ENCODE peak calls at places on chromosomes 2 and 18, in ten cellular contexts. One of them, this sample, is unnamed.

GRCh38 chr2:1823187-1824169 is 79.2 kb upstream of the PXDN start:
- DNase-seq in psoas muscle: no peak
- DNase-seq in mesendoderm: peak
- DNase-seq in GM23338: peak
- DNase-seq in kidney: no peak
- DNase-seq in astrocyte of the spinal cord: no peak
- DNase-seq in cardiac muscle cell: peak
- DNase-seq in NT2/D1: peak
- DNase-seq in dorsolateral prefrontal cortex: no peak
- DNase-seq in IMR-90: no peak
- DNase-seq in this sample: no peak

GRCh38 chr2:98781822-98782221 is 50.9 kb upstream of the MGAT4A start:
- DNase-seq in kidney: no peak
- DNase-seq in dorsolateral prefrontal cortex: no peak
- DNase-seq in IMR-90: no peak
- DNase-seq in NT2/D1: no peak
- DNase-seq in psoas muscle: no peak
- DNase-seq in astrocyte of the spinal cord: no peak
- DNase-seq in GM23338: no peak
- DNase-seq in cardiac muscle cell: no peak
- DNase-seq in mesendoderm: no peak
- DNase-seq in this sample: no peak

GRCh38 chr2:189860161-189860560 is 75.9 kb downstream of the PMS1 start:
- DNase-seq in astrocyte of the spinal cord: no peak
- DNase-seq in IMR-90: peak
- DNase-seq in mesendoderm: no peak
- DNase-seq in kidney: no peak
- DNase-seq in NT2/D1: no peak
- DNase-seq in dorsolateral prefrontal cortex: no peak
- DNase-seq in cardiac muscle cell: no peak
- DNase-seq in psoas muscle: no peak
- DNase-seq in GM23338: no peak
- DNase-seq in this sample: no peak

GRCh38 chr2:235669269-235669831 is 175.5 kb downstream of the AGAP1 start:
- DNase-seq in GM23338: peak
- DNase-seq in kidney: peak
- DNase-seq in IMR-90: peak
- DNase-seq in mesendoderm: peak
- DNase-seq in cardiac muscle cell: peak
- DNase-seq in NT2/D1: peak
- DNase-seq in dorsolateral prefrontal cortex: peak
- DNase-seq in astrocyte of the spinal cord: peak
- DNase-seq in psoas muscle: peak
- DNase-seq in this sample: peak

GRCh38 chr2:152355411-152355831 is 20.4 kb downstream of the FMNL2 start:
- DNase-seq in psoas muscle: no peak
- DNase-seq in NT2/D1: no peak
- DNase-seq in mesendoderm: no peak
- DNase-seq in GM23338: no peak
- DNase-seq in astrocyte of the spinal cord: no peak
- DNase-seq in kidney: no peak
- DNase-seq in IMR-90: no peak
- DNase-seq in dorsolateral prefrontal cortex: no peak
- DNase-seq in cardiac muscle cell: no peak
- DNase-seq in this sample: no peak

GRCh38 chr2:7880561-7880960 is 801.3 kb upstream of the ID2 start:
- DNase-seq in kidney: no peak
- DNase-seq in dorsolateral prefrontal cortex: no peak
- DNase-seq in mesendoderm: no peak
- DNase-seq in NT2/D1: no peak
- DNase-seq in GM23338: no peak
- DNase-seq in IMR-90: no peak
- DNase-seq in astrocyte of the spinal cord: no peak
- DNase-seq in cardiac muscle cell: no peak
- DNase-seq in psoas muscle: no peak
- DNase-seq in this sample: no peak

GRCh38 chr2:193348055-193348454 is 1153.3 kb upstream of the TMEFF2 start:
- DNase-seq in kidney: no peak
- DNase-seq in astrocyte of the spinal cord: no peak
- DNase-seq in psoas muscle: no peak
- DNase-seq in cardiac muscle cell: no peak
- DNase-seq in NT2/D1: no peak
- DNase-seq in dorsolateral prefrontal cortex: no peak
- DNase-seq in IMR-90: no peak
- DNase-seq in mesendoderm: no peak
- DNase-seq in GM23338: no peak
- DNase-seq in this sample: no peak

GRCh38 chr18:78980279-78980771 is 707 bp downstream of the SALL3 start:
- DNase-seq in GM23338: peak
- DNase-seq in IMR-90: no peak
- DNase-seq in kidney: no peak
- DNase-seq in dorsolateral prefrontal cortex: no peak
- DNase-seq in NT2/D1: no peak
- DNase-seq in psoas muscle: no peak
- DNase-seq in astrocyte of the spinal cord: no peak
- DNase-seq in mesendoderm: peak
- DNase-seq in cardiac muscle cell: no peak
- DNase-seq in this sample: no peak

DNA sequence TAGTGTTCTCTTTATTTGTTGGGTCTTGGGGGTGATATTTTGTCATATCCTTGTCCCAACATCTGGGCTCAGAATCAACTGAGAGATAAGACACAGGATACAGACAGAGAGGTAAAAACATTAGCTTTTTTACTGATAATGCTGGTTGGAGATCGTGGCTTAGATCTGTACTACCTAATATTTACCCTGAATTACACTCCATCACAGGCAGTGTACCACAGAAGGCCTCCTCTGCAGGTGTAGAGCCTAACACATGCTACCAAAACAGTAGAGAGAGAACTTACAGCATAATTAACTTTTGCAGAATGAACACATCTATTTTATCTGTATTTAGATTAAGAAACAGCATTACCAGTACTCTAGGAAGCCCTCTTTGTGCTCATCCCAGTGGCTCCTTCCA is 6.8 kb downstream of the AGPS start:
- DNase-seq in cardiac muscle cell: no peak
- DNase-seq in dorsolateral prefrontal cortex: no peak
- DNase-seq in IMR-90: no peak
- DNase-seq in NT2/D1: no peak
- DNase-seq in kidney: no peak
- DNase-seq in astrocyte of the spinal cord: no peak
- DNase-seq in mesendoderm: no peak
- DNase-seq in GM23338: no peak
- DNase-seq in psoas muscle: no peak
- DNase-seq in this sample: no peak
- H3K4me3 ChIP-seq in cardiac muscle cell: no peak
- H3K4me3 ChIP-seq in dorsolateral prefrontal cortex: no peak
- H3K4me3 ChIP-seq in IMR-90: no peak
- H3K4me3 ChIP-seq in NT2/D1: no peak
- H3K4me3 ChIP-seq in kidney: no peak
- H3K4me3 ChIP-seq in astrocyte of the spinal cord: no peak
- H3K4me3 ChIP-seq in mesendoderm: no peak
- H3K4me3 ChIP-seq in GM23338: no peak
- H3K4me3 ChIP-seq in psoas muscle: no peak
- H3K4me3 ChIP-seq in this sample: no peak

GRCh38 chr2:109216332-109216731 is 87.3 kb downstream of the SH3RF3 start:
- DNase-seq in mesendoderm: no peak
- DNase-seq in cardiac muscle cell: no peak
- DNase-seq in dorsolateral prefrontal cortex: no peak
- DNase-seq in GM23338: peak
- DNase-seq in kidney: no peak
- DNase-seq in NT2/D1: no peak
- DNase-seq in IMR-90: no peak
- DNase-seq in psoas muscle: no peak
- DNase-seq in astrocyte of the spinal cord: no peak
- DNase-seq in this sample: no peak

GRCh38 chr2:109212836-109213563 is 84.0 kb downstream of the SH3RF3 start:
- DNase-seq in psoas muscle: no peak
- DNase-seq in cardiac muscle cell: no peak
- DNase-seq in GM23338: no peak
- DNase-seq in IMR-90: no peak
- DNase-seq in astrocyte of the spinal cord: no peak
- DNase-seq in kidney: no peak
- DNase-seq in dorsolateral prefrontal cortex: no peak
- DNase-seq in mesendoderm: no peak
- DNase-seq in NT2/D1: no peak
- DNase-seq in this sample: no peak

GRCh38 chr2:109215866-109216265 is 86.9 kb downstream of the SH3RF3 start:
- DNase-seq in GM23338: no peak
- DNase-seq in psoas muscle: no peak
- DNase-seq in IMR-90: no peak
- DNase-seq in dorsolateral prefrontal cortex: no peak
- DNase-seq in mesendoderm: no peak
- DNase-seq in kidney: no peak
- DNase-seq in cardiac muscle cell: no peak
- DNase-seq in astrocyte of the spinal cord: no peak
- DNase-seq in NT2/D1: no peak
- DNase-seq in this sample: no peak

GRCh38 chr2:109213646-109214417 is 84.8 kb downstream of the SH3RF3 start:
- DNase-seq in IMR-90: peak
- DNase-seq in dorsolateral prefrontal cortex: no peak
- DNase-seq in psoas muscle: peak
- DNase-seq in kidney: no peak
- DNase-seq in astrocyte of the spinal cord: peak
- DNase-seq in mesendoderm: no peak
- DNase-seq in cardiac muscle cell: no peak
- DNase-seq in GM23338: no peak
- DNase-seq in NT2/D1: no peak
- DNase-seq in this sample: no peak

DNA sequence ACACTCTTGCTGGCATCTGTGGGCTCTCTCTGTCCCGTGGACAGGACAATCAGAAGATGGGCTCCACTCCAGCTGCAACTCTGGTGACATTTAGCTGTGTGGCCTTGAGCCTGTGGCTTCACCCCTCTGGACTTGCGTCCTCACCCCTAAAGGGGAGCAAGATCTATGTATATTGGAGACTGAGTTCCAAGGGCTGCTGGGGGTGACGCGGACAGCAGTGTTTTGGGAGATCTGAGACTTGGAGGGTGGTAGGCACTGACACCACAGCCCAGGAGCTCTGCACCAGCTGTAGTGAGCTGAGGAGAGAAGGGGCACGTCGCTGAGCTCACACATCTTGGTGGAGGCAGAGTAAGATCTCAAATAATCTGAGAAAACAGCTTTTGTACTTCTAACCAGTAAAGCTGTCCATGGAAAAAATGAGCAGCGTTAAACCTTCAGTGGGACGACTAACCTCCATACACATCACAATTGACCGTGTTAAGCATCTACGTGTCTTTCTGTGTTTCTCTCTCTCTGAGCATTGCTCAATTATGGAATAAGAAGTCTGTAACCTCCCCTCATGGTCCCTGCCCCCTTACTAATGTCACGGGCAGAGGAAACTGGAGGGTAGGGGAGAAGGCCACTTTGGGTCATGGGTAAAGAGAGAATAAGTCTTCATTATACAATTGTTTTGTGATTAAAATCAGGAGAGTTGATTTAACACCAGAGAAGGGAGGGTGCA is 85.8 kb downstream of the SH3RF3 start:
- DNase-seq in astrocyte of the spinal cord: no peak
- DNase-seq in GM23338: no peak
- DNase-seq in mesendoderm: no peak
- DNase-seq in kidney: no peak
- DNase-seq in cardiac muscle cell: no peak
- DNase-seq in IMR-90: no peak
- DNase-seq in dorsolateral prefrontal cortex: no peak
- DNase-seq in NT2/D1: no peak
- DNase-seq in psoas muscle: no peak
- DNase-seq in this sample: no peak
- H3K4me3 ChIP-seq in astrocyte of the spinal cord: no peak
- H3K4me3 ChIP-seq in GM23338: no peak
- H3K4me3 ChIP-seq in mesendoderm: no peak
- H3K4me3 ChIP-seq in kidney: no peak
- H3K4me3 ChIP-seq in cardiac muscle cell: no peak
- H3K4me3 ChIP-seq in IMR-90: no peak
- H3K4me3 ChIP-seq in dorsolateral prefrontal cortex: no peak
- H3K4me3 ChIP-seq in NT2/D1: no peak
- H3K4me3 ChIP-seq in psoas muscle: no peak
- H3K4me3 ChIP-seq in this sample: no peak

DNA sequence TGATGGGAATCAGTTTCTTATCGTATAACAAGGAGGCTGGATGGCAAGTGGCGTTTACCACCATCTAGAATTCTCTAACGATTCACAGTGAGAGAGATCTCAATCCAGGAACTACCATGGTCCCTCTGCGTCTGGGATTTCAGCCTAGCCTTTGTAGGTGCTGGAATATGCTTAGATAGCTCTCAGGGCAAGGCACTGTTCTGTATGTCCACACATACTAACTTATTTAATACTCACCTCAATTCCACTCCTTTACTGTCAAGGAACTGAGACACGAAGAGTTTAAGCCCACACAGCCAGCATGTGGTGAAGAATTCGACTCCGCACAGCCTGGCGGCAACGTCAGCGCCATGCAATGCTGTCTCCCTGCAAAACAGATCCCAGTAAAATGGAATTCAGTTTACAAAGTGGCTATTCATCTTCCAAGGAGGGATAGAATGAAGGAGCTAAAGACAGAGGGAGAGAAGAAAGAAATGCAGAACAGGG is 164.9 kb downstream of the MYCN start:
- DNase-seq in IMR-90: no peak
- DNase-seq in cardiac muscle cell: peak
- DNase-seq in dorsolateral prefrontal cortex: no peak
- DNase-seq in GM23338: no peak
- DNase-seq in kidney: no peak
- DNase-seq in psoas muscle: no peak
- DNase-seq in NT2/D1: no peak
- DNase-seq in mesendoderm: no peak
- DNase-seq in astrocyte of the spinal cord: no peak
- DNase-seq in this sample: no peak
- H3K4me3 ChIP-seq in IMR-90: no peak
- H3K4me3 ChIP-seq in cardiac muscle cell: no peak
- H3K4me3 ChIP-seq in dorsolateral prefrontal cortex: peak
- H3K4me3 ChIP-seq in GM23338: peak
- H3K4me3 ChIP-seq in kidney: no peak
- H3K4me3 ChIP-seq in psoas muscle: no peak
- H3K4me3 ChIP-seq in NT2/D1: peak
- H3K4me3 ChIP-seq in mesendoderm: no peak
- H3K4me3 ChIP-seq in astrocyte of the spinal cord: no peak
- H3K4me3 ChIP-seq in this sample: no peak

GRCh38 chr2:42117923-42118758 is 51.0 kb upstream of the EML4 start:
- DNase-seq in NT2/D1: no peak
- DNase-seq in cardiac muscle cell: no peak
- DNase-seq in IMR-90: peak
- DNase-seq in kidney: no peak
- DNase-seq in dorsolateral prefrontal cortex: no peak
- DNase-seq in psoas muscle: no peak
- DNase-seq in GM23338: peak
- DNase-seq in mesendoderm: peak
- DNase-seq in astrocyte of the spinal cord: peak
- DNase-seq in this sample: no peak

GRCh38 chr2:42115588-42115987 is 53.6 kb upstream of the EML4 start:
- DNase-seq in mesendoderm: no peak
- DNase-seq in dorsolateral prefrontal cortex: no peak
- DNase-seq in GM23338: no peak
- DNase-seq in NT2/D1: no peak
- DNase-seq in kidney: no peak
- DNase-seq in cardiac muscle cell: no peak
- DNase-seq in IMR-90: no peak
- DNase-seq in psoas muscle: no peak
- DNase-seq in astrocyte of the spinal cord: no peak
- DNase-seq in this sample: no peak

GRCh38 chr2:42116195-42117181 is 52.7 kb upstream of the EML4 start:
- DNase-seq in GM23338: no peak
- DNase-seq in IMR-90: peak
- DNase-seq in astrocyte of the spinal cord: peak
- DNase-seq in NT2/D1: no peak
- DNase-seq in psoas muscle: no peak
- DNase-seq in cardiac muscle cell: no peak
- DNase-seq in kidney: no peak
- DNase-seq in mesendoderm: no peak
- DNase-seq in dorsolateral prefrontal cortex: no peak
- DNase-seq in this sample: no peak

GRCh38 chr2:42117182-42117579 is 52.0 kb upstream of the EML4 start:
- DNase-seq in NT2/D1: no peak
- DNase-seq in astrocyte of the spinal cord: no peak
- DNase-seq in GM23338: no peak
- DNase-seq in dorsolateral prefrontal cortex: no peak
- DNase-seq in psoas muscle: no peak
- DNase-seq in cardiac muscle cell: no peak
- DNase-seq in IMR-90: no peak
- DNase-seq in kidney: no peak
- DNase-seq in mesendoderm: no peak
- DNase-seq in this sample: no peak

GRCh38 chr2:42118759-42119569 is 50.2 kb upstream of the EML4 start:
- DNase-seq in astrocyte of the spinal cord: peak
- DNase-seq in cardiac muscle cell: no peak
- DNase-seq in NT2/D1: no peak
- DNase-seq in dorsolateral prefrontal cortex: no peak
- DNase-seq in mesendoderm: no peak
- DNase-seq in IMR-90: no peak
- DNase-seq in GM23338: no peak
- DNase-seq in kidney: no peak
- DNase-seq in psoas muscle: no peak
- DNase-seq in this sample: no peak
- H3K4me3 ChIP-seq in astrocyte of the spinal cord: no peak
- H3K4me3 ChIP-seq in cardiac muscle cell: no peak
- H3K4me3 ChIP-seq in NT2/D1: no peak
- H3K4me3 ChIP-seq in dorsolateral prefrontal cortex: no peak
- H3K4me3 ChIP-seq in mesendoderm: no peak
- H3K4me3 ChIP-seq in IMR-90: no peak
- H3K4me3 ChIP-seq in GM23338: no peak
- H3K4me3 ChIP-seq in kidney: no peak
- H3K4me3 ChIP-seq in psoas muscle: no peak
- H3K4me3 ChIP-seq in this sample: no peak